ENCODE peak calls at places on chromosomes 11 and 22, in ten cellular contexts. Z is K562, T is H1, P is HepG2, N is SK-N-SH, B is stomach, Q is A549, R is ovary, M is sigmoid colon, H is tibial nerve. K is an unnamed sample.

GRCh38 chr22:28029201-28029948 is 110.3 kb upstream of the PITPNB start:
- DNase-seq in Z (no peak), T (peak; percentile 30), P (no peak), N (peak; percentile 59), B (peak; percentile 82), Q (no peak), R (no peak), M (no peak), H (no peak), K (no peak)

GRCh38 chr11:104127828-104128227 is 36.1 kb downstream of the PDGFD start:
- DNase-seq in Z (no peak), T (no peak), P (no peak), N (no peak), B (no peak), Q (no peak), R (no peak), M (no peak), H (no peak), K (no peak)

GRCh38 chr22:43823353-43823908 is 11.3 kb upstream of the EFCAB6 start:
- DNase-seq in Z (no peak), T (peak; percentile 50), P (peak; percentile 61), N (no peak), B (peak; percentile 82), Q (peak; percentile 68), R (peak; percentile 32), M (no peak), H (no peak), K (no peak)

GRCh38 chr11:116101737-116102275 is 597.6 kb upstream of the CADM1 start:
- DNase-seq in Z (no peak), T (no peak), P (no peak), N (no peak), B (no peak), Q (no peak), R (no peak), M (no peak), H (no peak), K (no peak)

GRCh38 chr22:38148252-38148651 is 33.4 kb downstream of the PLA2G6 start:
- DNase-seq in Z (no peak), T (no peak), P (no peak), N (no peak), B (no peak), Q (no peak), R (no peak), M (peak; percentile 5), H (no peak), K (no peak)

GRCh38 chr11:116578971-116579687 is 193.7 kb downstream of the BUD13 start:
- DNase-seq in Z (no peak), T (peak; percentile 54), P (peak; percentile 23), N (peak; percentile 73), B (no peak), Q (no peak), R (peak; percentile 54), M (no peak), H (no peak), K (no peak)

GRCh38 chr22:46446799-46447198 is 90.6 kb downstream of the CELSR1 start:
- DNase-seq in Z (no peak), T (no peak), P (no peak), N (no peak), B (no peak), Q (no peak), R (no peak), M (no peak), H (no peak), K (no peak)

GRCh38 chr11:134925432-134925831 is 513.4 kb upstream of the B3GAT1 start:
- DNase-seq in Z (no peak), T (no peak), P (no peak), N (no peak), B (no peak), Q (no peak), R (no peak), M (no peak), H (no peak), K (no peak)

GRCh38 chr22:17920145-17920605 is 104.2 kb downstream of the MICAL3 start:
- DNase-seq in Z (peak; percentile 77), T (no peak), P (peak; percentile 70), N (peak; percentile 79), B (peak; percentile 57), Q (no peak), R (peak; percentile 64), M (no peak), H (no peak), K (no peak)

GRCh38 chr22:17920992-17921650 is 103.2 kb downstream of the MICAL3 start:
- DNase-seq in Z (no peak), T (no peak), P (no peak), N (no peak), B (no peak), Q (no peak), R (peak; percentile 3), M (no peak), H (no peak), K (no peak)

GRCh38 chr22:17917490-17917983 is 106.8 kb downstream of the MICAL3 start:
- DNase-seq in Z (peak; percentile 93), T (no peak), P (no peak), N (no peak), B (no peak), Q (no peak), R (no peak), M (peak; percentile 66), H (no peak), K (no peak)

GRCh38 chr22:17918840-17919239 is 105.5 kb downstream of the MICAL3 start:
- DNase-seq in Z (no peak), T (no peak), P (no peak), N (no peak), B (no peak), Q (no peak), R (no peak), M (peak; percentile 5), H (no peak), K (no peak)

DNA sequence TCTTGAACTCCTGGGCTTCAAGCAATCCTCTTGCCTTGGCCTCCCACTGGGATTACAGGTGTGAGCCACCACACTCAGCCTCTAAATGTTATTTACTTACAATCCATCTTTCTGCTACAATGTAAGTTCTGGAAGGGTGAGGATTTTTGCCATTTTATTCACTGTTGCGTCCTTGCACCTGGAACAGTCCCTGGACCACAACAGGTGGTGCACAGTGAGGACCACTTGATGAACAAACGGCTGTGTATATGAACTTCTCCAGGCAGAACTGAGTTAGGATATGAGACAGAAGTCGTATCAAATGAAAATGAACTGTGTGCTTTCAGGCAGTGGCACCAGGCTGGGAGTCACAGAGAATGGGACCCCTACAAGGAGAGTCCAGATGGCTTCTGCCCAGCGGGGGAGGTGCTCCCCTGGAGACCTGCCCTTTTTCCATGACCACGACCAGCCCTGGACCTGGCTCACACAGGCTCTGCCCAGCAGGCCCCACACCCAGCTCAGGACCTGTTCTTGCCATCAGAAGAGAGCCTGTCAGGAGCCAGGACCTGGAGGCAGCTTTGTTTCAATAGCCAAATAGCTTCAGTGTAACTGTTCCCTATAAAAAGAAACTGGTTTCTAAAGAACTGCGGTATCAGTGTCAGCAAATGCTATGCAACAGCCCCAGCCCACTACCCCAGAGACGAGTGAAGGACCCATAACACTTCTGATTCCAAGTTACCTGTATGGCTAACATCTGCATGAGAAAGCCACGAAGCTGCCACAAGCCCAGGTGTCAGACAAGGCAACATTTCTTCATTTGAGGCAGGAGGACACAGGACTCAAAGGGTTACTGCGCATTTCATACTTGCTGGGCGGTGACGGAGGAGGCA is 104.9 kb downstream of the MICAL3 start:
- DNase-seq in Z (no peak), T (no peak), P (no peak), N (peak; percentile 59), B (no peak), Q (no peak), R (no peak), M (peak; percentile 71), H (no peak), K (no peak)
- TF ChIP-seq EP300 in Z (no peak), T (no peak), P (no peak), N (no peak), B (no peak), Q (no peak), R (no peak), M (no peak), H (no peak), K (no peak)

GRCh38 chr11:68905421-68906360 is 2.0 kb downstream of the IGHMBP2 start:
- DNase-seq in Z (no peak), T (no peak), P (no peak), N (no peak), B (no peak), Q (no peak), R (no peak), M (peak; percentile 61), H (no peak), K (no peak)
- TF ChIP-seq EP300 in Z (no peak), T (no peak), P (no peak), N (no peak), B (no peak), Q (no peak), R (no peak), M (no peak), H (no peak), K (no peak)

GRCh38 chr11:14537134-14537599 is 17.0 kb upstream of the PSMA1 start:
- DNase-seq in Z (peak; percentile 54), T (no peak), P (peak; percentile 20), N (peak; percentile 68), B (no peak), Q (peak; percentile 65), R (no peak), M (no peak), H (no peak), K (no peak)
- TF ChIP-seq EP300 in Z (no peak), T (no peak), P (no peak), N (no peak), B (no peak), Q (no peak), R (no peak), M (no peak), H (no peak), K (no peak)

GRCh38 chr11:70661763-70662501 is 263.6 kb downstream of the CTTN start:
- DNase-seq in Z (no peak), T (peak; percentile 77), P (no peak), N (peak; percentile 92), B (no peak), Q (no peak), R (no peak), M (no peak), H (no peak), K (no peak)
- TF ChIP-seq EP300 in Z (no peak), T (no peak), P (no peak), N (no peak), B (no peak), Q (no peak), R (no peak), M (no peak), H (no peak), K (no peak)